ENCODE peak calls at places on chromosomes 6 and 20, in six cellular contexts. T is naive B cell; I is B cell; X is stimulated activated CD8-positive, alpha-beta memory T cell treated with anti-CD3 and anti-CD28 coated beads, Interleukin-2, amount 100 ng/mL, for 1 hour; F is GM13977; O is activated gamma-delta T cell treated with anti-CD3 and anti-CD28 coated beads, Interleukin-2, amount 50 U/mL, for 16 hours. J is an unnamed sample.

GRCh38 chr6:79874531-79875132 is 72.7 kb downstream of the ELOVL4 start:
- DNase-seq in O (no peak), T (no peak), I (no peak), F (no peak), X (no peak), J (no peak)

GRCh38 chr6:135321012-135321621 is 140.0 kb downstream of the MYB start:
- DNase-seq in X (no peak), O (no peak), F (no peak), I (no peak), T (no peak), J (no peak)

GRCh38 chr6:54865091-54865631 is 18.6 kb downstream of the FAM83B start:
- DNase-seq in T (no peak), I (no peak), F (no peak), O (no peak), X (no peak), J (no peak)

GRCh38 chr20:8646026-8646425 is 422.9 kb upstream of the PLCB4 start:
- DNase-seq in X (no peak), F (no peak), T (no peak), O (no peak), I (no peak), J (peak)

GRCh38 chr6:87736809-87737540 is 34.9 kb upstream of the AKIRIN2 start:
- DNase-seq in F (peak), I (no peak), O (no peak), T (no peak), X (no peak), J (no peak)

GRCh38 chr6:11036977-11037430 is 7.1 kb downstream of the ELOVL2 start:
- DNase-seq in I (no peak), O (no peak), F (no peak), X (no peak), T (no peak), J (no peak)

GRCh38 chr6:120056085-120056484 is 706.5 kb upstream of the MAN1A1 start:
- DNase-seq in F (peak), X (no peak), T (no peak), O (no peak), I (peak), J (no peak)

GRCh38 chr6:56995347-56995746 is 40.4 kb downstream of the BEND6 start:
- DNase-seq in F (no peak), X (no peak), O (no peak), I (no peak), T (no peak), J (no peak)

GRCh38 chr6:72937160-72937559 is 288.1 kb downstream of the KHDC1L start:
- DNase-seq in I (no peak), O (no peak), T (no peak), F (no peak), X (no peak), J (no peak)

GRCh38 chr6:38192011-38192410 is 372.5 kb downstream of the ZFAND3 start:
- DNase-seq in O (no peak), I (no peak), F (no peak), T (no peak), X (no peak), J (no peak)

GRCh38 chr6:11278207-11278559 is 45.7 kb upstream of the NEDD9 start:
- DNase-seq in I (no peak), O (no peak), T (no peak), X (no peak), F (peak), J (no peak)

GRCh38 chr20:23456416-23456815 is 3.7 kb upstream of the CST11 start:
- DNase-seq in I (no peak), X (no peak), T (no peak), O (no peak), F (no peak), J (no peak)

GRCh38 chr6:148983986-148984385 is 237.2 kb downstream of the UST start:
- DNase-seq in T (no peak), O (no peak), X (no peak), F (no peak), I (no peak), J (peak)

GRCh38 chr6:32096394-32097258 is 12.5 kb downstream of the TNXB start:
- DNase-seq in O (no peak), T (no peak), F (no peak), X (no peak), I (no peak), J (no peak)

GRCh38 chr6:13398421-13398994 is 70.2 kb upstream of the TBC1D7 start:
- DNase-seq in T (no peak), I (no peak), X (no peak), O (no peak), F (no peak), J (no peak)

GRCh38 chr20:44723798-44724362 is 8.7 kb downstream of the CCN5 start:
- DNase-seq in O (no peak), F (no peak), T (no peak), I (no peak), X (no peak), J (no peak)

GRCh38 chr6:125871365-125871764 is 80.6 kb downstream of the NCOA7 start:
- DNase-seq in X (no peak), O (no peak), F (no peak), I (no peak), T (no peak), J (no peak)

GRCh38 chr6:5085638-5086293 is 625 bp downstream of the PPP1R3G start:
- DNase-seq in I (peak), F (peak), O (no peak), T (no peak), X (no peak), J (no peak)

GRCh38 chr20:14214046-14214445 is 123.4 kb downstream of the FLRT3 start:
- DNase-seq in O (no peak), X (no peak), T (no peak), F (no peak), I (no peak), J (no peak)

GRCh38 chr6:114169763-114170162 is 173.1 kb downstream of the HS3ST5 start:
- DNase-seq in I (no peak), F (no peak), O (no peak), T (no peak), X (no peak), J (no peak)

GRCh38 chr6:16674666-16675392 is 86.4 kb downstream of the ATXN1 start:
- DNase-seq in X (no peak), T (no peak), I (no peak), F (no peak), O (no peak), J (no peak)

GRCh38 chr6:168105813-168106660 is 27.0 kb upstream of the FRMD1 start:
- DNase-seq in I (no peak), O (no peak), T (no peak), X (no peak), F (no peak), J (no peak)

GRCh38 chr6:113433506-113433991 is 423.6 kb upstream of the MARCKS start:
- DNase-seq in O (no peak), X (no peak), I (no peak), T (no peak), F (no peak), J (no peak)

GRCh38 chr20:13492001-13492480 is 146.7 kb downstream of the TASP1 start:
- DNase-seq in I (no peak), X (no peak), O (no peak), T (no peak), F (no peak), J (peak)

GRCh38 chr20:59564171-59564570 is 40.2 kb upstream of the PHACTR3 start:
- DNase-seq in X (no peak), F (peak), I (no peak), T (no peak), O (no peak), J (no peak)

GRCh38 chr6:9463311-9463710 is 951.6 kb downstream of the TFAP2A start:
- DNase-seq in F (no peak), O (no peak), T (no peak), I (no peak), X (no peak), J (no peak)

J was measured in HFF-Myc.